ENCODE peak calls at places on chromosome 3, in seven cellular contexts. N, T, B, P, Q, O and G are unnamed samples.

GRCh38 chr3:127208483-127209100 is 15.7 kb downstream of the PRR23E start:
- DNase-seq in Q (no peak), P (no peak), B (no peak), O (no peak), N (no peak), T (no peak), G (no peak)

GRCh38 chr3:101781166-101781565 is 2.2 kb downstream of the NXPE3 start:
- DNase-seq in T (no peak), N (no peak), Q (no peak), O (peak; percentile 4), B (no peak), P (no peak), G (no peak)

GRCh38 chr3:24128195-24129005 is 183.3 kb downstream of the NR1D2 start:
- DNase-seq in T (no peak), P (no peak), Q (no peak), B (no peak), O (no peak), N (no peak), G (no peak)

GRCh38 chr3:152269423-152270144 is 855 bp downstream of the MBNL1 start:
- DNase-seq in Q (no peak), O (peak; percentile 77), P (no peak), N (no peak), B (peak; percentile 72), T (peak; percentile 42), G (peak; percentile 78)

GRCh38 chr3:100665230-100665629 is 44.1 kb upstream of the TFG start:
- DNase-seq in P (peak; percentile 63), T (no peak), N (no peak), B (no peak), Q (no peak), O (no peak), G (no peak)

GRCh38 chr3:42763023-42763422 is 10.0 kb downstream of the CCDC13 start:
- DNase-seq in O (peak; percentile 6), N (no peak), T (no peak), B (no peak), P (no peak), Q (no peak), G (no peak)

GRCh38 chr3:59756930-59757329 is 707.1 kb upstream of the CFAP20DC start:
- DNase-seq in P (no peak), N (no peak), T (no peak), Q (no peak), B (no peak), O (no peak), G (no peak)

GRCh38 chr3:184662192-184662591 is 49.7 kb downstream of the MAGEF1 start:
- DNase-seq in O (no peak), Q (no peak), P (no peak), T (no peak), B (no peak), N (no peak), G (no peak)

GRCh38 chr3:119664370-119664769 is 4.0 kb upstream of the POPDC2 start:
- DNase-seq in O (peak; percentile 5), T (no peak), P (no peak), N (no peak), Q (no peak), B (peak; percentile 18), G (no peak)

GRCh38 chr3:43914269-43914668 is 223.5 kb downstream of the ABHD5 start:
- DNase-seq in O (no peak), P (no peak), B (no peak), Q (no peak), N (no peak), T (no peak), G (no peak)
- H3K27ac ChIP-seq in O (no peak overlapping the region), P (no peak overlapping the region), B (no peak overlapping the region), Q (no peak overlapping the region), N (no peak overlapping the region), T (no peak overlapping the region), G (no peak overlapping the region)

GRCh38 chr3:11312139-11312538 is 39.9 kb downstream of the ATG7 start:
- DNase-seq in Q (no peak), N (no peak), O (no peak), B (no peak), T (no peak), P (no peak), G (no peak)

GRCh38 chr3:11305509-11305908 is 33.3 kb downstream of the ATG7 start:
- DNase-seq in B (no peak), Q (no peak), T (no peak), N (no peak), O (no peak), P (no peak), G (no peak)

GRCh38 chr3:11306815-11307589 is 34.8 kb downstream of the ATG7 start:
- DNase-seq in P (peak; percentile 43), O (no peak), B (peak; percentile 59), N (no peak), T (no peak), Q (no peak), G (no peak)

GRCh38 chr3:11307830-11308432 is 35.7 kb downstream of the ATG7 start:
- DNase-seq in O (no peak), N (no peak), Q (no peak), T (no peak), B (no peak), P (no peak), G (no peak)

DNA sequence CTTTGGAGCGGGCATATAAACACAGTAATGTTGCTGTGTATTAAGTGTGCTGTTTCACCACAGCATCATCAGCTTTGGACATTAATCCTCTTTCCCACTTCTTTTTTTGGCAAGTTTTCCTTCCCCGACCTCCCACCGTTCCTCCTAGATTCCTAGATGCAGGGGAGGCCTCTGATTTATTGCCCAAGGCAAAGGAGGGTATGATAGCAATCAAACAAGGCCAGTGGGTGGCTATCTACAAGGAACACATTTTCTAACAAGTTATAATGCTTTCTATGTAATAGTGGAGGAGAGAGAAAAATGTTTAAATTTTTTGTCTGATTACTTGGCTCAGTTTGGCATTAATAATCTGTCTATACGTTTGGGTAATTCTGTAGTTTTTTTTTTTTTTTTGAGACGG is 38.1 kb downstream of the ATG7 start:
- DNase-seq in Q (no peak), T (no peak), N (no peak), O (no peak), B (no peak), P (no peak), G (no peak)
- H3K27ac ChIP-seq in Q (no peak overlapping the region), T (no peak overlapping the region), N (no peak overlapping the region), O (no peak overlapping the region), B (no peak overlapping the region), P (no peak overlapping the region), G (no peak overlapping the region)

DNA sequence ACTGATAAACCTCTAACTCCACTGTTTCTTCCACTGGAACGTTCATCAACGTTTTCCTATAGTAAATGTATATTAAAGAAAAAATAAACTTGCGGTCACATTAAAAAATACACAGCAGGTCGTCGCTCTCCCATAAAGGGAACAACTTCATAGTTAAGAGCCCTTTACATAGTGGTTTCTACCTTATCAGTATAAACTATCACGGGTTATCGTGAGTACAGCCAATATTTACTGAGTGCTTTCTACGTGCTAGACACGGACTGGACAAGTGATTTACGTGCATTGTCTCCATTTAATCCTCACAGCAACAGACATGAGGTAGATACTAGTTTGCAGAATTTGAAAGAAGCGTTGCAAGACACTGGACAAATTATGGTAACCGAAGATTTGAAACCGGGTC is 964 bp upstream of the TASOR start:
- DNase-seq in O (no peak), Q (no peak), B (no peak), N (no peak), P (no peak), T (no peak), G (no peak)
- H3K27ac ChIP-seq in O (no peak overlapping the region), Q (no peak overlapping the region), B (no peak overlapping the region), N (no peak overlapping the region), P (no peak overlapping the region), T (no peak overlapping the region), G (no peak overlapping the region)

DNA sequence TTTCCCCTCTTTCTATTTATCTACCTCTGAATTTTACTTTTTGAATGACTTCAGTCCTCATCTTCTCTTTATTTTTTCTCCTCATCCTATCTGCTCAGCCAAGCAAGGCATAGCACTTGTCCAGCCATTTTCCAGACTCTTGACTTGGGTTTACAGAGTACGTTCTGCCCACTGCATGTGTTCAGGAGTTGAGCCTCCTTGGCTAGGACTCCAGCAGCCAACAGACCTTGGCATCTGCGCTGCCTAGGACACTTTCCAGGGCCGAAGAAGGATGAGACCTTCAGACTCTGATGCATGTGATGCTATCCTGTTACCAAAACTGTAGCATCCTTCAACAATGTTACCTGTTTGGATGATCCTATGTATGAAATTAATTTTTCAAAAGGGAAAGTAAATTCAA is 59.7 kb downstream of the HES1 start:
- DNase-seq in O (no peak), N (no peak), T (no peak), B (no peak), Q (no peak), P (no peak), G (no peak)
- H3K27ac ChIP-seq in O (no peak overlapping the region), N (no peak overlapping the region), T (no peak overlapping the region), B (no peak overlapping the region), Q (no peak overlapping the region), P (peak overlapping the region; percentile 23), G (no peak overlapping the region)

GRCh38 chr3:106728315-106728821 is 648.9 kb upstream of the CCDC54 start:
- DNase-seq in T (no peak), P (no peak), B (peak; percentile 94), N (no peak), Q (no peak), O (peak; percentile 97), G (no peak)
- H3K27ac ChIP-seq in T (no peak overlapping the region), P (no peak overlapping the region), B (peak overlapping the region; percentile 86), N (peak overlapping the region; percentile 99), Q (no peak overlapping the region), O (peak overlapping the region; percentile 98), G (no peak overlapping the region)

GRCh38 chr3:13052191-13052590 is 21.0 kb downstream of the IQSEC1 start:
- DNase-seq in O (no peak), N (no peak), B (no peak), Q (no peak), T (no peak), P (no peak), G (no peak)

GRCh38 chr3:13050446-13050845 is 22.8 kb downstream of the IQSEC1 start:
- DNase-seq in B (no peak), Q (no peak), O (no peak), N (no peak), T (no peak), P (no peak), G (no peak)

GRCh38 chr3:13051581-13051980 is 21.6 kb downstream of the IQSEC1 start:
- DNase-seq in P (no peak), O (no peak), B (no peak), N (no peak), Q (no peak), T (no peak), G (no peak)

GRCh38 chr3:13049400-13049799 is 23.8 kb downstream of the IQSEC1 start:
- DNase-seq in Q (no peak), B (no peak), N (no peak), P (no peak), O (no peak), T (no peak), G (no peak)

DNA sequence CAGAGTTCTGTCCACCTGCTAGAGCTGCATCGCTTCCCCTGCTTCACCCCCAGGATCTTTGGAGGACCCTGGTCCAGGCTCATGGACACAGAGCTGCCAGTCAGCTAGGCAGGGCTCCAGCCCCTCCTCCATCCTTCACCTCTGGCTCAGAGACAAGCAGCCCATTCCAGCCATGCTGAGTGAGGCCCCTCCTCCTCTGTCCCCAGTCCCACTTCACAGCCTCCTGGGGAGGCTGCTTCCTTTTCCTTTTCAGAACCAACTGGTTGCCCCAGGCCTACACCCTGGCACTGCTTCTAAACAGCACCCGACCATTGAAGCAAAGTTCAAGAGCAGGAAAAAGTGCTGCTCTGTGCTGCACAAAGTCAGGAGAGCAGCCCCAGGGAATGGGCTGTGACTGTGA is 22.2 kb downstream of the IQSEC1 start:
- DNase-seq in B (no peak), O (no peak), P (peak; percentile 60), T (no peak), N (no peak), Q (no peak), G (no peak)
- H3K27ac ChIP-seq in B (no peak overlapping the region), O (no peak overlapping the region), P (peak overlapping the region; percentile 86), T (no peak overlapping the region), N (no peak overlapping the region), Q (no peak overlapping the region), G (no peak overlapping the region)